ENCODE peak calls at places on chromosomes 1 and 21, in eight cellular contexts. J, P, X, U, D, O, W and K are unnamed samples.

GRCh38 chr1:118884946-118885345 is 103.2 kb downstream of the TBX15 start:
- DNase-seq in J (no peak), P (no peak), X (no peak), U (no peak), D (no peak), O (no peak), W (no peak), K (no peak)

GRCh38 chr1:67213164-67213563 is 46.9 kb downstream of the IL23R start:
- DNase-seq in J (no peak), P (no peak), X (no peak), U (no peak), D (no peak), O (peak), W (peak), K (no peak)

GRCh38 chr1:226268421-226269124 is 40.4 kb downstream of the LIN9 start:
- DNase-seq in J (no peak), P (no peak), X (no peak), U (no peak), D (no peak), O (no peak), W (no peak), K (no peak)

GRCh38 chr21:42255038-42255601 is 36.2 kb downstream of the ABCG1 start:
- DNase-seq in J (no peak), P (no peak), X (no peak), U (no peak), D (no peak), O (no peak), W (no peak), K (no peak)

GRCh38 chr21:44818636-44819011 is 762 bp upstream of the SUMO3 start:
- DNase-seq in J (no peak), P (no peak), X (no peak), U (no peak), D (peak), O (no peak), W (no peak), K (no peak)

GRCh38 chr1:211515090-211516023 is 23.4 kb upstream of the RD3 start:
- DNase-seq in J (peak), P (no peak), X (peak), U (peak), D (peak), O (peak), W (peak), K (peak)

GRCh38 chr1:224640018-224640417 is 23.9 kb downstream of the CNIH3 start:
- DNase-seq in J (no peak), P (no peak), X (no peak), U (no peak), D (no peak), O (no peak), W (no peak), K (no peak)

GRCh38 chr1:25431495-25432363 is 1.0 kb downstream of the MACO1 start:
- DNase-seq in J (no peak), P (no peak), X (no peak), U (no peak), D (no peak), O (no peak), W (no peak), K (no peak)

GRCh38 chr1:76066390-76066789 is 8.2 kb upstream of the ST6GALNAC3 start:
- DNase-seq in J (no peak), P (no peak), X (no peak), U (no peak), D (no peak), O (no peak), W (no peak), K (no peak)

GRCh38 chr1:88434836-88435235 is 249.2 kb upstream of the PKN2 start:
- DNase-seq in J (no peak), P (no peak), X (no peak), U (no peak), D (no peak), O (peak), W (no peak), K (no peak)

GRCh38 chr1:53294557-53294956 is 33.3 kb downstream of the LRP8 start:
- DNase-seq in J (no peak), P (no peak), X (peak), U (peak), D (no peak), O (no peak), W (no peak), K (no peak)

GRCh38 chr21:46347791-46348381 is 23.9 kb downstream of the PCNT start:
- DNase-seq in J (no peak), P (no peak), X (no peak), U (no peak), D (peak), O (no peak), W (no peak), K (no peak)

GRCh38 chr1:86018311-86018923 is 138.2 kb downstream of the COL24A1 start:
- DNase-seq in J (no peak), P (no peak), X (no peak), U (no peak), D (no peak), O (peak), W (peak), K (peak)

GRCh38 chr1:198465201-198466144 is 75.0 kb downstream of the ATP6V1G3 start:
- DNase-seq in J (peak), P (peak), X (no peak), U (no peak), D (no peak), O (no peak), W (no peak), K (no peak)

GRCh38 chr1:197481101-197481500 is 213.0 kb downstream of the CRB1 start:
- DNase-seq in J (no peak), P (no peak), X (peak), U (no peak), D (no peak), O (no peak), W (peak), K (no peak)

GRCh38 chr1:164648211-164649080 is 89.5 kb downstream of the PBX1 start:
- DNase-seq in J (no peak), P (no peak), X (no peak), U (no peak), D (no peak), O (no peak), W (no peak), K (no peak)

GRCh38 chr1:121452484-121452883 is 267.7 kb downstream of the SRGAP2C start:
- DNase-seq in J (no peak), P (no peak), X (no peak), U (no peak), D (no peak), O (no peak), W (no peak), K (no peak)

GRCh38 chr21:37368536-37369279 is 2.1 kb downstream of the DYRK1A start:
- DNase-seq in J (no peak), P (no peak), X (no peak), U (peak), D (no peak), O (no peak), W (no peak), K (no peak)

GRCh38 chr1:66613187-66613586 is 79.2 kb downstream of the SGIP1 start:
- DNase-seq in J (no peak), P (no peak), X (no peak), U (no peak), D (no peak), O (no peak), W (no peak), K (no peak)

GRCh38 chr1:225962440-225962975 is 21.5 kb upstream of the LEFTY2 start:
- DNase-seq in J (no peak), P (no peak), X (peak), U (peak), D (peak), O (peak), W (peak), K (peak)

GRCh38 chr1:39438002-39438401 is 53.4 kb upstream of the BMP8A start:
- DNase-seq in J (no peak), P (no peak), X (no peak), U (no peak), D (no peak), O (no peak), W (no peak), K (no peak)